ENCODE peak calls at places on chromosomes 16 and 17, in four cellular contexts. One of them, this sample, is unnamed. For H3K4me1, the result is how much of the 10 kb centered on the place peaks cover.

GRCh38 chr16:2194852-2195315 is 1.5 kb downstream of the CASKIN1 start:
- DNase-seq in sigmoid colon: no peak
- DNase-seq in mesenchymal stem cell: peak
- DNase-seq in HAP-1: peak
- DNase-seq in this sample: no peak

GRCh38 chr17:63041251-63041650 is 75.2 kb downstream of the TANC2 start:
- DNase-seq in mesenchymal stem cell: no peak
- DNase-seq in HAP-1: no peak
- DNase-seq in sigmoid colon: no peak
- DNase-seq in this sample: no peak

GRCh38 chr17:28940142-28940541 is 11.2 kb downstream of the PHF12 start:
- DNase-seq in sigmoid colon: no peak
- DNase-seq in mesenchymal stem cell: no peak
- DNase-seq in HAP-1: no peak
- DNase-seq in this sample: no peak

GRCh38 chr16:21590791-21591190 is 8.6 kb upstream of the METTL9 start:
- DNase-seq in mesenchymal stem cell: peak
- DNase-seq in HAP-1: no peak
- DNase-seq in sigmoid colon: no peak
- DNase-seq in this sample: no peak

GRCh38 chr17:29145289-29146058 is 34.7 kb downstream of the MYO18A start:
- DNase-seq in HAP-1: peak
- DNase-seq in mesenchymal stem cell: peak
- DNase-seq in sigmoid colon: peak
- DNase-seq in this sample: peak

GRCh38 chr16:67238806-67239470 is 8.3 kb downstream of the FHOD1 start:
- DNase-seq in sigmoid colon: no peak
- DNase-seq in HAP-1: no peak
- DNase-seq in mesenchymal stem cell: no peak
- DNase-seq in this sample: no peak

GRCh38 chr17:8164815-8165131 is 2.0 kb upstream of the VAMP2 start:
- DNase-seq in sigmoid colon: peak
- DNase-seq in mesenchymal stem cell: no peak
- DNase-seq in HAP-1: no peak
- DNase-seq in this sample: no peak

GRCh38 chr16:154223-155030 is 2.0 kb downstream of the HBZ start:
- DNase-seq in sigmoid colon: no peak
- DNase-seq in HAP-1: peak
- DNase-seq in mesenchymal stem cell: peak
- DNase-seq in this sample: no peak

GRCh38 chr17:9905902-9906301 is 831 bp upstream of the RCVRN start:
- DNase-seq in sigmoid colon: no peak
- DNase-seq in mesenchymal stem cell: peak
- DNase-seq in HAP-1: no peak
- DNase-seq in this sample: peak

GRCh38 chr16:68005786-68006286 is 6.6 kb upstream of the DPEP2 start:
- DNase-seq in mesenchymal stem cell: no peak
- DNase-seq in HAP-1: no peak
- DNase-seq in sigmoid colon: no peak
- DNase-seq in this sample: no peak

GRCh38 chr17:7857724-7858486 is at the start of gene CYB5D1:
- DNase-seq in sigmoid colon: peak
- DNase-seq in HAP-1: peak
- DNase-seq in mesenchymal stem cell: peak
- DNase-seq in this sample: peak

GRCh38 chr16:52912565-52913173 is 140.0 kb downstream of the CHD9NB start:
- DNase-seq in sigmoid colon: no peak
- DNase-seq in mesenchymal stem cell: peak
- DNase-seq in HAP-1: peak
- DNase-seq in this sample: peak

GRCh38 chr17:61410100-61410551 is 10.5 kb downstream of the TBX2 start:
- DNase-seq in mesenchymal stem cell: no peak
- DNase-seq in sigmoid colon: peak
- DNase-seq in HAP-1: peak
- DNase-seq in this sample: no peak

GRCh38 chr17:75854881-75855309 is 240 bp downstream of the WBP2 start:
- DNase-seq in HAP-1: no peak
- DNase-seq in sigmoid colon: no peak
- DNase-seq in mesenchymal stem cell: no peak
- DNase-seq in this sample: no peak

GRCh38 chr17:1590031-1590746 is 27.6 kb upstream of the PITPNA start:
- DNase-seq in sigmoid colon: no peak
- DNase-seq in mesenchymal stem cell: peak
- DNase-seq in HAP-1: no peak
- DNase-seq in this sample: peak

GRCh38 chr17:61132524-61133025 is 267.1 kb upstream of the TBX2 start:
- DNase-seq in mesenchymal stem cell: no peak
- DNase-seq in HAP-1: no peak
- DNase-seq in sigmoid colon: no peak
- DNase-seq in this sample: no peak

GRCh38 chr17:12089809-12090384 is 69.2 kb downstream of the MAP2K4 start:
- DNase-seq in mesenchymal stem cell: peak
- DNase-seq in sigmoid colon: no peak
- DNase-seq in HAP-1: no peak
- DNase-seq in this sample: no peak

GRCh38 chr17:1643999-1644492 is 1.5 kb downstream of the SCARF1 start:
- DNase-seq in HAP-1: no peak
- DNase-seq in sigmoid colon: no peak
- DNase-seq in mesenchymal stem cell: no peak
- DNase-seq in this sample: no peak

GRCh38 chr16:81716478-81717210 is 62.4 kb upstream of the PLCG2 start:
- DNase-seq in mesenchymal stem cell: no peak
- DNase-seq in HAP-1: no peak
- DNase-seq in sigmoid colon: no peak
- DNase-seq in this sample: no peak

GRCh38 chr16:106623-107324 is 28.7 kb downstream of the MPG start:
- DNase-seq in HAP-1: peak
- DNase-seq in mesenchymal stem cell: peak
- DNase-seq in sigmoid colon: no peak
- DNase-seq in this sample: peak

GRCh38 chr16:57988929-57989328 is 11.5 kb downstream of the ZNF319 start:
- DNase-seq in sigmoid colon: peak
- DNase-seq in mesenchymal stem cell: no peak
- DNase-seq in HAP-1: no peak
- DNase-seq in this sample: peak

GRCh38 chr16:68396481-68396880 is 51.8 kb downstream of the SMPD3 start:
- DNase-seq in HAP-1: peak
- DNase-seq in mesenchymal stem cell: peak
- DNase-seq in sigmoid colon: no peak
- DNase-seq in this sample: no peak

GRCh38 chr17:9587969-9588656 is 11.7 kb downstream of the CFAP52 start:
- DNase-seq in mesenchymal stem cell: no peak
- DNase-seq in HAP-1: no peak
- DNase-seq in sigmoid colon: no peak
- DNase-seq in this sample: no peak

GRCh38 chr17:27939489-27940465 is 46.6 kb upstream of the LYRM9 start:
- DNase-seq in HAP-1: no peak
- DNase-seq in sigmoid colon: no peak
- DNase-seq in mesenchymal stem cell: no peak
- DNase-seq in this sample: no peak

GRCh38 chr17:9230346-9230745 is 209.0 kb downstream of the NTN1 start:
- DNase-seq in mesenchymal stem cell: peak
- DNase-seq in HAP-1: no peak
- DNase-seq in sigmoid colon: no peak
- DNase-seq in this sample: no peak

GRCh38 chr16:81863630-81864352 is 84.7 kb downstream of the PLCG2 start:
- DNase-seq in mesenchymal stem cell: no peak
- DNase-seq in HAP-1: no peak
- DNase-seq in sigmoid colon: no peak
- DNase-seq in this sample: no peak

DNA sequence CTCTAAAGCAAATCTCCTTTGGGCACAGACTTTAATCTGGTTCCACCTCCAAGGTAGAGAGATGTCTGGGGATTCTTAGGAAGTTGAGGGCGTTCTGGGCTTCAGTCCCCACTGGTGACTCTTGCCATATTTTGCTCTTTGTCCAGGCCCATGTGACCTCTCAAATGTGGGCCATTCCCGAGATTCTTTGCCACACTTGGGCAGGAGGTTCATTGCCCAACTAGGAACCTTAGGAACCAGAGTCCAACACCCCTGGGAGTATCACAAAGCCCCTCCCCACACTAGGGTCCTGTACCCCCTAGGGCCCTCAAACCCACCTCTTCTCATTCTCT is 6.5 kb downstream of the KRT14 start:
- DNase-seq in sigmoid colon: no peak
- DNase-seq in HAP-1: no peak
- DNase-seq in mesenchymal stem cell: no peak
- DNase-seq in this sample: no peak
- H3K4me1 ChIP-seq in sigmoid colon: under half
- H3K4me1 ChIP-seq in HAP-1: under half
- H3K4me1 ChIP-seq in mesenchymal stem cell: under half
- H3K4me1 ChIP-seq in this sample: under half

GRCh38 chr17:2694381-2695242 is 17.0 kb downstream of the CLUH start:
- DNase-seq in mesenchymal stem cell: no peak
- DNase-seq in HAP-1: no peak
- DNase-seq in sigmoid colon: peak
- DNase-seq in this sample: no peak

GRCh38 chr17:2695243-2695960 is 16.2 kb downstream of the CLUH start:
- DNase-seq in HAP-1: no peak
- DNase-seq in mesenchymal stem cell: no peak
- DNase-seq in sigmoid colon: peak
- DNase-seq in this sample: no peak

GRCh38 chr17:2692781-2693135 is 18.8 kb downstream of the CLUH start:
- DNase-seq in sigmoid colon: no peak
- DNase-seq in mesenchymal stem cell: no peak
- DNase-seq in HAP-1: no peak
- DNase-seq in this sample: no peak

GRCh38 chr17:2691965-2692780 is 19.4 kb downstream of the CLUH start:
- DNase-seq in mesenchymal stem cell: no peak
- DNase-seq in HAP-1: no peak
- DNase-seq in sigmoid colon: peak
- DNase-seq in this sample: peak

DNA sequence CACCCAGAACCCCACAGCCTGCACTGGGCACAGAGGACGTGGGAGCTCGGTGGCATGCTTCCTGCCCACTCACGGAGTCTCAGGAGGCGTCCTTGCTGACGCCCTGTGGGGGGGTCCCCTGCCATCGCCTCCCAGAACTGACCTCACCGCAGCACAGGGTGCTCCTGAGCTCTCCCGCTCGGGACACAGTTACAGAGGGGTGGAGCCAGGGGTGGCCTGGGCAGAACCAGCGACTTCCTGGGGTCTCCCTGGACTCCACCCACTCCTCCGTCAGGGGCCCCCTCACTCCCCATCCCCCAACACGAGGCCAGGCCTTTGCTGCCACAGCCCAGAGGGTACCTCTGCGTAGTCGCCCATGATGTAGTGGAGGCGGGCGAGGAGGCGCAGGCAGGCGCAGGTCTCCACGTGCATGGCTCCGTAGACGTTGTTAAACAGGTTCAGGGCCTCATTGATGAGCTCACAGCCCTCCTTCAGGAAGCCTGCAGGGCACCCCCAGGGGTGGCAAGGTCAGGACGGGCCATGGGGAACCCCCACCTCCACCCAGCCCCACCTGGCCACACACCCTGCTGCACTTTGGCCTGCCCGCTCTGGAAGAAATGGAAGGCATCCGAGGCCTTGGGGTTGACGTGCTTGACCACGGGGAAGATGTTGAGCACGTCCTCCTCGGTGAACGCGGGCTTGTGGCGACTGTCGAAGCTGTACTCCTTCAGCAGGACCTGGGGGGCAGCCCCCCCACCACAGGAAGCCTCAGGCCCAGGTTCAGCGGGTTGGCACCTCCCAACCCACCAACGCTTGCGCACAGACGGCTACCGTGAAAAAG is 17.8 kb downstream of the CLUH start:
- DNase-seq in sigmoid colon: peak
- DNase-seq in HAP-1: no peak
- DNase-seq in mesenchymal stem cell: no peak
- DNase-seq in this sample: no peak
- H3K4me1 ChIP-seq in sigmoid colon: under half
- H3K4me1 ChIP-seq in HAP-1: under half
- H3K4me1 ChIP-seq in mesenchymal stem cell: under half
- H3K4me1 ChIP-seq in this sample: under half

DNA sequence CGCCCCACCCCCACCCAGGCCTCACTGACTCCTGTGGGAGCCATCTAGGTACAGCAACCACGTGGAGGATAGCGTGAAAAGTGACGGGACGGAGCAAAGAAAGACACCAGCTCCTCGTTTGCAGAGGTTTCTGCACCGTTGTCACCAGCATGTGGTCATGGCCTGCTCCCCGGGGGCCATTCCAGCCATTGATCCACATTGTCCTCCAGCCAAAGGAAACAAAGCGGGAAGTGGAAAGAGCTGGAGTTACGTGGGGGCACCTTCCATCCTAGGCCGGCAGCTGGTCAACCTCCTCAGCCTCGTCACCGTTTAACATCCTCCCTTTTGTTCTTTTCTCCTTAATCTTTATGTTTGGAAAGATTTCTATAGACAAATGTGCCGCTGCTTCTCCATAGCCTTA is 153.7 kb downstream of the RPTOR start:
- DNase-seq in HAP-1: peak
- DNase-seq in mesenchymal stem cell: no peak
- DNase-seq in sigmoid colon: no peak
- DNase-seq in this sample: no peak
- H3K4me1 ChIP-seq in HAP-1: under half
- H3K4me1 ChIP-seq in mesenchymal stem cell: under half
- H3K4me1 ChIP-seq in sigmoid colon: under half
- H3K4me1 ChIP-seq in this sample: under half

GRCh38 chr16:3872216-3872895 is 8.2 kb downstream of the CREBBP start:
- DNase-seq in HAP-1: peak
- DNase-seq in mesenchymal stem cell: no peak
- DNase-seq in sigmoid colon: no peak
- DNase-seq in this sample: no peak
- H3K4me1 ChIP-seq in HAP-1: under half
- H3K4me1 ChIP-seq in mesenchymal stem cell: under half
- H3K4me1 ChIP-seq in sigmoid colon: half or more
- H3K4me1 ChIP-seq in this sample: under half

This sample was measured in heart right ventricle.